ENCODE peak calls at places on chromosomes 13 and 19, in four cellular contexts. O is psoas muscle, D is OCI-LY7, A is foreskin fibroblast. F is an unnamed sample.

GRCh38 chr13:45328661-45329105 is 12.3 kb downstream of the TPT1 start:
- DNase-seq in O (no peak), D (no peak), A (no peak), F (peak)

GRCh38 chr13:102800145-102801041 is 1.5 kb downstream of the BIVM start:
- DNase-seq in O (peak), D (no peak), A (peak), F (no peak)

GRCh38 chr13:71869274-71869673 is 2.3 kb upstream of the DACH1 start:
- DNase-seq in O (no peak), D (no peak), A (no peak), F (no peak)

GRCh38 chr19:33795370-33796163 is 1.1 kb upstream of the KCTD15 start:
- DNase-seq in O (peak), D (peak), A (peak), F (peak)

GRCh38 chr19:16899566-16900075 is 10.8 kb downstream of the F2RL3 start:
- DNase-seq in O (no peak), D (peak), A (no peak), F (no peak)

GRCh38 chr19:35261356-35262100 is 7.2 kb upstream of the USF2 start:
- DNase-seq in O (no peak), D (no peak), A (no peak), F (no peak)

GRCh38 chr13:47459512-47459911 is 541.6 kb downstream of the SUCLA2 start:
- DNase-seq in O (no peak), D (peak), A (no peak), F (no peak)

GRCh38 chr13:39655569-39656324 is at the start of gene COG6:
- DNase-seq in O (peak), D (peak), A (peak), F (peak)

GRCh38 chr19:51016798-51017683 is 2.5 kb downstream of the KLK10 start:
- DNase-seq in O (no peak), D (peak), A (peak), F (no peak)

GRCh38 chr13:20182231-20182846 is 10.4 kb downstream of the GJB2 start:
- DNase-seq in O (no peak), D (peak), A (peak), F (no peak)

GRCh38 chr19:15640294-15640903 is at the start of gene CYP4F3:
- DNase-seq in O (peak), D (no peak), A (no peak), F (no peak)

GRCh38 chr13:97852181-97852874 is 101.1 kb upstream of the IPO5 start:
- DNase-seq in O (no peak), D (no peak), A (no peak), F (no peak)

GRCh38 chr19:16876904-16877361 is 11.9 kb upstream of the F2RL3 start:
- DNase-seq in O (no peak), D (peak), A (no peak), F (no peak)

GRCh38 chr13:31765441-31765840 is 26.1 kb downstream of the RXFP2 start:
- DNase-seq in O (no peak), D (no peak), A (peak), F (peak)

GRCh38 chr13:78772933-78773332 is 114.0 kb upstream of the OBI1 start:
- DNase-seq in O (no peak), D (no peak), A (no peak), F (no peak)

GRCh38 chr19:664913-665443 is 2.0 kb upstream of the RNF126 start:
- DNase-seq in O (peak), D (peak), A (peak), F (no peak)

GRCh38 chr19:14440049-14440448 is 6.9 kb downstream of the PKN1 start:
- DNase-seq in O (peak), D (peak), A (no peak), F (no peak)

GRCh38 chr13:73704587-73704986 is 429.6 kb downstream of the KLF12 start:
- DNase-seq in O (no peak), D (no peak), A (no peak), F (no peak)

GRCh38 chr19:18785179-18786124 is 5.7 kb downstream of the COMP start:
- DNase-seq in O (peak), D (peak), A (peak), F (no peak)

DNA sequence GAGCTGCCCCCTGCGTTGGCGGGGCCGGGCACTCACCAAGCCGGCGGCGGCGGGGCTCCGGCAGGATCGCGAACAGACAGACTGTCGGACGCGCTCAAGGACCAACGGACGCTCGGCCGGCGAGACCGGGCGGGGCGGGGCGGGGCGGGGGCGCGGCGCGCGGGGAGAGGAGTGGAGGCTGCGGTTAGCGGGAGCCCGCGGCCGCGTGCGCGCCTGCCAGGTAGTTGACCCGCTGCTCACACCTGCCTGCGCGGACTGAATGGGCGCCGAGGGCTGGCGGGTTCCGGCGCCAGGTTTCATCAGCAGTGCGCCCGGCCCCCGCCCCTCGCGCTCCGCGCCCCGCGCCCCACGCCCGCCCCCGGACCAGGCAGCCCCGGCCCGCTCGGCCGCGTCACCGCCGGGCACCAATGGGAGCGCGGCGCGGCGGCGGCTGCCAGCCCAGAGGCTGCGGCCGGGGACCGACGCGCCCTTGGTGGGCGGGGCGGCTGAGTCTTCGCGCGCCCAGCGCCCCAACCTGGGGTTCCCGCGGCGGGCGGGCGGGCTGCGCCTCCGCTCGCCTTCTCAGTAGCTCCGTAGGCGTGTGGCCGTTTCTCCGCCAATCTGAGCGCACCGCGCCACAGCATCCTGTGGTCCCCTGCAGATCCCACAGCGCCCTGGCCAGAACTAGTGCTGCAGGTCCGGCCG is at the start of gene SLC7A1:
- DNase-seq in O (peak), D (peak), A (peak), F (no peak)
- TF ChIP-seq CTCF in O (no peak), D (no peak), A (no peak), F (peak)

GRCh38 chr19:3386447-3387234 is 20.3 kb downstream of the NFIC start:
- DNase-seq in O (no peak), D (no peak), A (no peak), F (no peak)
- H3K4me3 ChIP-seq in O (no peak), D (no peak), A (no peak), F (no peak)

DNA sequence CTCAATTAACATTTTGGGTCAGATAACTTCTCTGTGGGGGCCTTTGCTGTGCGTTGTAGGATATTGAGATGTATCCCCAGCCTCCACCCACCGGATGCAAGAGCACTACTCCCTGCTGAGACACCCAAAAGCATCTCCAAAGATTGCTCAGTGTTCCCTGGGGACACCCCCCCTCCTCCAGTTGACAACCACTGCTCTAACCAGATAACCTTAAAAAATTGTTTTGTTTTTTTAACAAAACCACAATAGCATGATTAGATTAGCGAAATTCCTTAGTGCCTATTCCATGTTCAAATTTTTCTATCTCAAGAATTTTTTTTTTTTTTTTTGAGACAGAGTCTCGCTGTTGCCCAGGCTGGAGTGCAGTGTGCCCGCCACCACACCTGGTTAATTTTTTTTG is 2.6 kb upstream of the EPN1 start:
- DNase-seq in O (no peak), D (no peak), A (no peak), F (no peak)
- TF ChIP-seq CTCF in O (no peak), D (no peak), A (no peak), F (no peak)

DNA sequence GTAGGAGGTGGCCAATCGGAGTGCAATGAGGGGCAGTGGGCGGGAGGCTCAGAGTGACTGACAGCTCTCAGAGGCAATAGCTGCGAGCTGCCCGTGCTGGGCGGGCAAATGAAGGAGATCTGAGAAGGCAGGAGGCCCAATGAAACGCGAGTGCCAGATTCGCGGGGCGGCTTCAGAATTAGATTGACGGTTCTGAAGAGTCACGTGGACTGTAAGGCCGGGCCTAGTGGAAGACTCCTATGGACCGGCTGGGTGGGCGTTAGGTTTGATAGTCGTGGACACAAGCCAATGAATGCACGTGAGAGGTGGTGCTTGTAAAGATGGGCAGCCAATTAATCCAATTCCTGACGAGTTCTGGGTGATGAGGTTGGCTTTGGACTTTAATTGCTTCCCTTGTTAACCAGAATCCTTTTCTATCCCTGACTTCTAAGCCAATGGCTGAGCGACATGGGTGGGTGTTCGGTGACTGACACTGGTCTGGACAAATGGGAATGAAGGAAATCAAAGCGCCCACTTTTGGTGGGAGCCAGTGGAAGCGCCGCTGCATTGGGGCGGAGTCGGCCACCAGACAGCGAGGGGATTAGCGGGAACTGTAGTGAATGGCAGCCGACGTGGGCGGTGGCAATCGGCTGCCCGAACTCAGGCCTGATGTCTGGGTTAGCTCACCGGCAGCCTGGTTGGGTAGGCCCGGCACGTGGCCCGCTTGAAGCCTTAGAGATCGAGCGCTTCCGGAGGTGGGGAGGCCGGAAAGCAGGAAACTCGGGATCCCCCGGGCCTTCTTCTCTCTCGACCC is 524 bp upstream of the KHSRP start:
- DNase-seq in O (peak), D (peak), A (peak), F (peak)
- H3K4me3 ChIP-seq in O (peak), D (peak), A (peak), F (peak)

GRCh38 chr19:55087542-55087935 is 11.9 kb downstream of the EPS8L1 start:
- DNase-seq in O (no peak), D (no peak), A (peak), F (no peak)

GRCh38 chr19:55086730-55087541 is 11.3 kb downstream of the EPS8L1 start:
- DNase-seq in O (peak), D (no peak), A (peak), F (peak)

GRCh38 chr19:55088543-55089265 is 13.0 kb downstream of the EPS8L1 start:
- DNase-seq in O (peak), D (peak), A (peak), F (no peak)

GRCh38 chr19:55089279-55089944 is 13.7 kb downstream of the EPS8L1 start:
- DNase-seq in O (no peak), D (no peak), A (no peak), F (no peak)

GRCh38 chr19:55088021-55088451 is 12.4 kb downstream of the EPS8L1 start:
- DNase-seq in O (no peak), D (no peak), A (no peak), F (no peak)
- TF ChIP-seq CTCF in O (no peak), D (no peak), A (no peak), F (no peak)

DNA sequence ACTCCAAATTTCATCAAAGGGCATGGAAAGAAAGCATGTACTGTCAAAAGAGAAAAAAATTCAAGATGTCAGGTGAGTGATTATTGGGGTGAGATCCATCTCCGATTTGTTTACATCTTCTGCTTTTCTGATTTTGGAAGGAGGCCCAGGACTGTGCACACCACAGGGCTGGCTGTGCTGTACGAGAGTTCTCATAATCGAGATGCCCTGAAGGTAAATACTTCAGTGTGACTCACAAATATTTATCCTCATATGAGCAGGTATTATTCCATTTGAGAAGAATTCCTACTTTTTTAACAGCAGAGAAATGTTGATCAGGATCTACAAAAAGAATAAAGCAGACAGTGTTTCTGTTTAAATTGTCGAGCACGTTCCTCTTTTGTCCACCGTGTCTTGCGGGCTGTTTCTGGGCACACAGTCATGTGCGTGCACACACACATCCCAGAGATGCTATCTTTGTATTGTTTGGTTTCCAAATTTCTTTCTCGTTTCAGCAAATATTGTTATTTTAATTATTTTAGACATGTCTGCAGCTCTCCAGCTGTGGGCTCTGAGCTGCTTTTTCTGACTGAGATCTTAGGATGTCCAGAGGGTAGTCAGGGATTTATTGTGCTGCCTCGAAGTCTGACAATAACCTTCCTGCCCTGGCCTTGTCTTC is 103.8 kb downstream of the KL start:
- DNase-seq in O (no peak), D (no peak), A (no peak), F (peak)
- H3K4me3 ChIP-seq in O (no peak), D (no peak), A (no peak), F (no peak)

DNA sequence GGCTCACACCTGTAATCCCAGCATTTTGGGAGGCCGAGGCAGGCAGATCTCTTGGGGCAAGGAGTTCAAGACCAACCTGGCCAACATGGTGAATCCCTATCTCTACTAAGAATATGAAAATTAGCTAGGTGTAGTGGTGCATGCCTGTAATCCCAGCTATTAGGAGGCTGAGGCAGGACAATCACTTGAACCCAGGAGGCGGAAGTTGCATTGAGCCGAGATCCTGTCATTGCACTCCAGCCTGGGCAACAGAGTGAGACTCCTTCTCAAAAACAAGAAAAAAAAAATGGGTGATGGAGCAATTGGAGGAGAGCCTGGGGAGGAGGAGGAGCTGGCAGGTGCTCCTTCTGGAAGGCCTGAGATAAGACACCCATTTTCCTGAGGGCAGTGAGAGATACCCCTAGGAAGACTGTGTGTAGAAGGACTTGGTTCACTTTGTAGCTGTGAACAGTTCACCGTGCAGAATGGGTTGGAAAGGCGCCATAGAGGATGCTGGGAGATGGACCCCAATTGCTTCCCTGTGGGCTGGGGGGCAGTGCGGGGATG is 8.7 kb upstream of the CARM1 start:
- DNase-seq in O (no peak), D (no peak), A (no peak), F (no peak)
- TF ChIP-seq CTCF in O (no peak), D (no peak), A (no peak), F (no peak)

GRCh38 chr19:11331502-11331901 is 8.0 kb downstream of the RAB3D start:
- DNase-seq in O (no peak), D (no peak), A (no peak), F (no peak)
- H3K4me3 ChIP-seq in O (no peak), D (no peak), A (no peak), F (no peak)